ENCODE peak calls at places on chromosomes 7 and 10, in five cellular contexts. E, K, Q, B and W are unnamed samples.

GRCh38 chr7:44978511-44979366 is at the start of gene MYO1G:
- DNase-seq in E (no peak), K (no peak), Q (no peak), B (no peak), W (no peak)

GRCh38 chr7:1922870-1923236 is 252.8 kb downstream of the ELFN1 start:
- DNase-seq in E (no peak), K (no peak), Q (no peak), B (no peak), W (no peak)

GRCh38 chr7:26853788-26854393 is 10.5 kb downstream of the SKAP2 start:
- DNase-seq in E (no peak), K (no peak), Q (no peak), B (no peak), W (no peak)

GRCh38 chr10:47127188-47127587 is 172.8 kb upstream of the GDF10 start:
- DNase-seq in E (no peak), K (peak; percentile 16), Q (no peak), B (no peak), W (no peak)

GRCh38 chr10:126247454-126247975 is 140.8 kb downstream of the ADAM12 start:
- DNase-seq in E (peak; percentile 42), K (no peak), Q (no peak), B (no peak), W (no peak)

GRCh38 chr7:137838706-137839315 is 8.0 kb downstream of the DGKI start:
- DNase-seq in E (no peak), K (no peak), Q (no peak), B (no peak), W (no peak)

GRCh38 chr10:92279297-92279696 is 11.6 kb downstream of the CPEB3 start:
- DNase-seq in E (no peak), K (no peak), Q (no peak), B (no peak), W (no peak)

GRCh38 chr10:12782537-12782936 is 219.0 kb downstream of the CCDC3 start:
- DNase-seq in E (peak; percentile 43), K (no peak), Q (peak; percentile 13), B (peak; percentile 38), W (no peak)

GRCh38 chr10:86311176-86311575 is 55.4 kb downstream of the GRID1 start:
- DNase-seq in E (no peak), K (no peak), Q (no peak), B (no peak), W (no peak)

GRCh38 chr7:17405786-17406185 is 107.3 kb downstream of the AHR start:
- DNase-seq in E (peak; percentile 25), K (no peak), Q (no peak), B (no peak), W (no peak)

GRCh38 chr7:41003031-41003925 is 699.6 kb downstream of the INHBA start:
- DNase-seq in E (peak; percentile 55), K (peak; percentile 65), Q (peak; percentile 18), B (no peak), W (peak; percentile 39)

GRCh38 chr10:112338957-112339356 is 35.0 kb upstream of the ACSL5 start:
- DNase-seq in E (no peak), K (no peak), Q (no peak), B (no peak), W (no peak)

GRCh38 chr7:73704640-73705550 is 14.6 kb downstream of the STX1A start:
- DNase-seq in E (no peak), K (peak; percentile 48), Q (peak; percentile 69), B (no peak), W (no peak)

GRCh38 chr10:131107970-131108369 is 203.6 kb downstream of the TCERG1L start:
- DNase-seq in E (no peak), K (no peak), Q (no peak), B (no peak), W (no peak)

GRCh38 chr7:48180981-48181380 is 9.7 kb downstream of the ABCA13 start:
- DNase-seq in E (no peak), K (no peak), Q (no peak), B (no peak), W (no peak)

GRCh38 chr7:90345548-90346319 is 782 bp upstream of the GTPBP10 start:
- DNase-seq in E (no peak), K (no peak), Q (peak; percentile 27), B (no peak), W (no peak)

GRCh38 chr10:104327745-104328635 is 10.3 kb downstream of the ITPRIP start:
- DNase-seq in E (no peak), K (peak; percentile 80), Q (no peak), B (no peak), W (no peak)

GRCh38 chr10:6203331-6204062 is 765 bp downstream of the PFKFB3 start:
- DNase-seq in E (peak; percentile 84), K (peak; percentile 89), Q (peak; percentile 38), B (no peak), W (no peak)

GRCh38 chr7:134307320-134307719 is 9.4 kb downstream of the SLC35B4 start:
- DNase-seq in E (no peak), K (no peak), Q (no peak), B (no peak), W (no peak)

GRCh38 chr10:132142396-132143161 is 44.2 kb upstream of the DPYSL4 start:
- DNase-seq in E (peak; percentile 61), K (peak; percentile 78), Q (no peak), B (no peak), W (no peak)

GRCh38 chr10:77160679-77161078 is 476.9 kb downstream of the KCNMA1 start:
- DNase-seq in E (peak; percentile 31), K (no peak), Q (no peak), B (no peak), W (no peak)

GRCh38 chr7:41881313-41882130 is 178.6 kb upstream of the INHBA start:
- DNase-seq in E (no peak), K (no peak), Q (no peak), B (no peak), W (no peak)

GRCh38 chr7:101829374-101829773 is 11.9 kb downstream of the CUX1 start:
- DNase-seq in E (no peak), K (no peak), Q (no peak), B (no peak), W (no peak)

GRCh38 chr7:48389977-48390376 is 218.7 kb downstream of the ABCA13 start:
- DNase-seq in E (peak; percentile 12), K (no peak), Q (no peak), B (no peak), W (no peak)